ENCODE peak calls at places on chromosomes 12 and 14, in four cellular contexts. J, E, Y and I are unnamed samples.

GRCh38 chr12:116241157-116241772 is 36.2 kb downstream of the MED13L start:
- DNase-seq in J (no peak), Y (no peak), E (no peak), I (no peak)

GRCh38 chr14:73879027-73879426 is 7.6 kb upstream of the ZNF410 start:
- DNase-seq in E (no peak), J (no peak), Y (peak), I (no peak)

GRCh38 chr14:91858536-91859275 is 8.6 kb downstream of the TC2N start:
- DNase-seq in Y (peak), E (peak), J (no peak), I (no peak)

GRCh38 chr14:50835280-50835679 is 4.3 kb upstream of the NIN start:
- DNase-seq in E (no peak), Y (peak), J (no peak), I (no peak)

GRCh38 chr12:94644141-94644575 is 6.2 kb downstream of the TMCC3 start:
- DNase-seq in E (no peak), Y (peak), J (no peak), I (no peak)

GRCh38 chr12:110639336-110640178 is 25.6 kb downstream of the TCTN1 start:
- DNase-seq in Y (peak), E (no peak), J (no peak), I (no peak)

GRCh38 chr12:45878630-45879255 is 111.6 kb downstream of the SCAF11 start:
- DNase-seq in Y (peak), E (no peak), J (no peak), I (no peak)

GRCh38 chr12:80551897-80552296 is 107.9 kb downstream of the PTPRQ start:
- DNase-seq in J (no peak), Y (peak), E (peak), I (no peak)

GRCh38 chr14:103196716-103197115 is 73.5 kb downstream of the TNFAIP2 start:
- DNase-seq in Y (no peak), E (no peak), J (no peak), I (no peak)

GRCh38 chr12:13241833-13242232 is 45.3 kb downstream of the EMP1 start:
- DNase-seq in E (no peak), J (peak), Y (peak), I (no peak)

GRCh38 chr14:96586921-96587822 is 85.0 kb downstream of the PAPOLA start:
- DNase-seq in E (no peak), Y (no peak), J (no peak), I (no peak)

GRCh38 chr12:63150255-63151060 is 543 bp downstream of the AVPR1A start:
- DNase-seq in E (no peak), J (peak), Y (no peak), I (peak)

GRCh38 chr12:15664491-15664890 is 124.7 kb downstream of the EPS8 start:
- DNase-seq in E (peak), J (no peak), Y (peak), I (no peak)

GRCh38 chr12:62162214-62162613 is 98.0 kb upstream of the USP15 start:
- DNase-seq in J (no peak), Y (no peak), E (no peak), I (no peak)

GRCh38 chr14:68733086-68733621 is 59.7 kb downstream of the ZFP36L1 start:
- DNase-seq in J (no peak), E (no peak), Y (no peak), I (no peak)

GRCh38 chr14:73783107-73783727 is 68.4 kb upstream of the PTGR2 start:
- DNase-seq in E (no peak), J (peak), Y (no peak), I (no peak)

GRCh38 chr14:74501135-74501614 is 7.6 kb downstream of the ISCA2 start:
- DNase-seq in J (peak), Y (peak), E (peak), I (peak)

GRCh38 chr14:51479584-51480305 is 172.0 kb upstream of the FRMD6 start:
- DNase-seq in E (no peak), J (no peak), Y (peak), I (peak)

GRCh38 chr12:32302218-32302826 is 97.0 kb upstream of the FGD4 start:
- DNase-seq in J (no peak), Y (no peak), E (no peak), I (no peak)

GRCh38 chr14:32648434-32648833 is 290.2 kb upstream of the NPAS3 start:
- DNase-seq in E (no peak), Y (peak), J (no peak), I (no peak)

GRCh38 chr12:80781313-80781712 is 64.6 kb downstream of the MYF5 start:
- DNase-seq in Y (no peak), E (no peak), J (no peak), I (no peak)

GRCh38 chr12:65171870-65172269 is 2.5 kb downstream of the LEMD3 start:
- DNase-seq in Y (no peak), E (no peak), J (no peak), I (no peak)

GRCh38 chr14:64060648-64061096 is 207.9 kb downstream of the SYNE2 start:
- DNase-seq in J (no peak), E (peak), Y (no peak), I (no peak)

GRCh38 chr12:95998611-95999300 is 2.6 kb upstream of the HAL start:
- DNase-seq in E (peak), Y (peak), J (no peak), I (no peak)

GRCh38 chr14:67191768-67192290 is 2.6 kb downstream of the GARIN2 start:
- DNase-seq in E (no peak), J (no peak), Y (peak), I (no peak)

GRCh38 chr12:52837341-52837741 is 3.2 kb upstream of the KRT79 start:
- DNase-seq in J (no peak), E (peak), Y (peak), I (no peak)

GRCh38 chr14:40417777-40418401 is 985.7 kb upstream of the FBXO33 start:
- DNase-seq in J (no peak), E (peak), Y (no peak), I (no peak)

GRCh38 chr12:28770329-28770728 is 378.7 kb upstream of the FAR2 start:
- DNase-seq in E (no peak), Y (no peak), J (no peak), I (no peak)

GRCh38 chr12:3304436-3305135 is 186.4 kb upstream of the PRMT8 start:
- DNase-seq in E (no peak), Y (peak), J (no peak), I (no peak)

GRCh38 chr12:2129076-2129475 is 76.3 kb downstream of the CACNA1C start:
- DNase-seq in J (no peak), Y (peak), E (no peak), I (no peak)

GRCh38 chr12:122079532-122080081 is 1.1 kb downstream of the MLXIP start:
- DNase-seq in Y (no peak), J (peak), E (no peak), I (no peak)

GRCh38 chr12:82955020-82955419 is 268.3 kb downstream of the TMTC2 start:
- DNase-seq in J (no peak), E (no peak), Y (no peak), I (no peak)

GRCh38 chr12:84070311-84070710 is 842.3 kb downstream of the SLC6A15 start:
- DNase-seq in Y (peak), E (no peak), J (no peak), I (peak)

DNA sequence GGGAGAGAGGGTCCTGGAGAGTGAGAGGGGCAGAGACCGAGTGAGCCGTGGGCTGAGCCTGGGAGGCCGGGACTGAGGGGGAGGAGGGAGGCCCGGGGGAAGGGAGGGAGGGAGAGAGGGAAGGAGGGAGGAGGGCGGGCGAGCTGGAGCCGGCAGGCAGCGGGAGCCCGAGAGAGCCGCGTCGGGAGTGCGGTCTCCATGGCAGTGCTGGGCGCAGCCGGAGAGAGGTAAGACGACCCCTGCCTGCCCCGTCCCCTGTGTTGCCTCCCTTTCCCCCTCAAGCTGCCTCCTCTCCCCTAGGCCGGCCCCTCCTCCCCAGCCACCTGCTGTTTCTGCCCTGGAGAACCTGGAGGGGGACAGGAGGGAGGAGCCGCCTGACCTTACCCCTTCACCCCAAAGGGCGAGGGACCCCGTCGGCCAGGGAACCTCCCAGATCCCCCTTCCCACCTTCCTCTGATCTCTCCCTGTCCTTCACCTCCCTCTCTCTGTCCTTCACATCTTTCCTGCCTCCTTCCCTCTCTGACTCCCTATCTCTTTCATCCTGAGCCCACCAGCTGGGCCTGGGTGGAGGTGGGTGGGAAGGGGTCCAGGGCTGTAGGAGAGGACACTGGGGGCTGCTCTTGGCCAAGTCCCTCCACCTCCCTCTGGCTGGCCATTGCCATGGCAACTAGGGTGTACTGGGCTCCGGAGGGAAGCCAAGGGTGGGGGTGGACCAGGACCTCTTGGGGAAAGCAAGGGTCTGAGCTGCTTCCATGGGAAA is at the start of gene GPR162:
- DNase-seq in J (peak), E (peak), Y (peak), I (peak)
- H3K4me3 ChIP-seq in J (peak), E (peak), Y (peak), I (peak)

DNA sequence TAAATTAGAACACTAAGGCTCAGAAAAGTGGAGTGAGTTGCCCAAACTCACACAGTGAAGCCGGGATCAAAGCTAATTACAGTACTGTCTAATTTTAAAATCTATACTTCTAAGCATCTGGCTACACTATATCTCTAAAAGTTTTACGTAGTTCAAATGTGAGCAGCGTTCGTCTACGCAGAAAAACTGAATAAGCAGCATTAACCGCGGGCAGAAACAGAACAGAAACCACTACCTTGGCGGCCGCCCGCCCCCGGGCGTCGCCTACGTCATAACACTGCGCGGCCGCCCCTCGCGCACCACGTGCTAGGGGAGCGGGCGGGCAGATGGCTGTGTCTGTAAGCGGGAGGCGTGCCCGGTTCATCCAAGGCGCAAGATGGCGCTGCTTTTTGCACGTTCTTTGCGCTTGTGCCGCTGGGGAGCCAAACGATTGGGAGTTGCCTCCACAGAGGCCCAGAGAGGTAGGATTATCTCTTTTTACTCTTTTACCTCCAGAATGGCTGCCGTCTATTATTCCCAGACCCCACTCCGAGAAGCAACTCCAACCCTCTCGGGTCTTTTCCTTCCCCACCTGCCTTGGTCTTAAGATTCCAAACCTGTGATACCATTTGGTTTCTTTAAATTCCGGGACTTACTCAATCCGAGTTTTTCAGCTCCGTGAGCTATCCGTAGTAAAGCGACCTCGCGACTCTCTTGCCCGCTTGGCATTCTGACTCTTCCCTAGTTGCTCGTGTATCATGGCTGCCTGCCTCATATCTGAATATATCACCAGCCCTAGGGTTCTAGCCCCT is at the start of gene SPRYD4:
- DNase-seq in J (peak), Y (peak), E (peak), I (peak)
- TF ChIP-seq POLR2A in J (peak), Y (peak), E (peak), I (peak)

DNA sequence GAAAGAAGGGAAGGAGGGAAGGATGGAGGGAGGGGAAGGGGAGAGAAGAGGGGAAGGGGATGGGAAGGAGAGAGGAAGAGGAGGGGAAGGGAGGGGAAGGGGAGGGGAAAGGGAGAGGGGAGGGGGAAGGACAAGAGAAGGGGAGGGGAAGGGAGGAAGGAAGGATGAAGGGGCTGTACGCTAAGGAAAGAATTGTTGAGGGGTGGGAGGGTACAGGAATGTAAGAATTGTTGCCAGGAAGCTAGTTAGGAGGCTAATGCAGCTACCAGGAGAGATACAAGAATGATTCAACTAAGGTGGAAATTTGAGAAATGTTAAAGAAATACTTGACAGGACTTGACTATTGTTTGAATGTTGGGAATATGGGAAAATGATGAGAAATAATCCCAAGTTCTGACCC is 261.2 kb downstream of the DPF3 start:
- DNase-seq in J (no peak), Y (no peak), E (no peak), I (no peak)
- H3K27ac ChIP-seq in J (no peak), Y (no peak), E (no peak), I (no peak)

GRCh38 chr12:7940906-7941305 is 4.9 kb upstream of the SLC2A3 start:
- DNase-seq in Y (no peak), J (no peak), E (no peak), I (no peak)
- H3K4me3 ChIP-seq in Y (no peak), J (no peak), E (no peak), I (no peak)

DNA sequence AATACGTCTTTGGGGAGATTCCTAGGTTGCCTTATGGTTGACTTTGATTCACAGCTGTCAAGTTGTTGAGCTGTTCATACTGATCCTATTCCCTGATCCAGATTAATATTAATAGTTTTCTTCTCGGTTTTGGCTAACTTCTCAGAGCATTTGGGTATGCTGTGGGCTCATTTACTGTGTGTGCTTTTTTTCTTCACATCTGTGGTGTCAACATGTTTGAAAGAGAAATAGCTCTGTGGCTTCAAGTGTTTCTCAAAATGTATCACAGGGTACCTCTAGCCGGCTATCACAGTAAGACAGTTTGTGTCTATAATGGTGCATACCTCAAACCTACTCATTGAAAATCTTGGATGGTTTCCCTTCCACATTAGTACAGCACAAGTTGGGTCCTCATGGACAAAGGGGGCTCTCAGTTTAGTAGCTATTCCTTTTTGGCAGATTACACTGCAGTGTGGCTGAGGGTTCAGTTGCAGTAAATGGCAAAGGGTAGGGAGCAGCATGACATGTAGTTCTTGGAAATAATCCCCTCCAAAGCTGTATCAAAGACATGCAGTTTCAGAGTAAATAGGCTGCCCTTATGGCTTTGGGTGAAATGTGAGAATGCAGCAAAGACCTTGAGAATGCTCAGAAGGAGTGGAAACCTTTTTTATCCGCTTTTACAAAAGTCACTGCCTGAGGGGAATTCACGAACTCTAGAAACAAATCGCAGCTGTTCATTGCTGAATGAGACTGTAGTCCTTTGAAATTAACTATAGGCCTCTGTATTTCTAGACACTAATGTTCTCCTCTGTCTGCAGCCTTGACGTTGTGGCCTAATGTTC is 102.4 kb upstream of the ATF1 start:
- DNase-seq in J (no peak), Y (no peak), E (no peak), I (no peak)
- TF ChIP-seq POLR2A in J (no peak), Y (no peak), E (no peak), I (no peak)

GRCh38 chr14:24080888-24081738 is 9.8 kb downstream of the CPNE6 start:
- DNase-seq in J (peak), E (peak), Y (no peak), I (peak)
- H3K27ac ChIP-seq in J (peak), E (peak), Y (no peak), I (peak)

GRCh38 chr14:65137648-65138317 is 35.5 kb upstream of the MAX start:
- DNase-seq in Y (peak), J (no peak), E (no peak), I (peak)
- H3K4me3 ChIP-seq in Y (no peak), J (no peak), E (no peak), I (no peak)

DNA sequence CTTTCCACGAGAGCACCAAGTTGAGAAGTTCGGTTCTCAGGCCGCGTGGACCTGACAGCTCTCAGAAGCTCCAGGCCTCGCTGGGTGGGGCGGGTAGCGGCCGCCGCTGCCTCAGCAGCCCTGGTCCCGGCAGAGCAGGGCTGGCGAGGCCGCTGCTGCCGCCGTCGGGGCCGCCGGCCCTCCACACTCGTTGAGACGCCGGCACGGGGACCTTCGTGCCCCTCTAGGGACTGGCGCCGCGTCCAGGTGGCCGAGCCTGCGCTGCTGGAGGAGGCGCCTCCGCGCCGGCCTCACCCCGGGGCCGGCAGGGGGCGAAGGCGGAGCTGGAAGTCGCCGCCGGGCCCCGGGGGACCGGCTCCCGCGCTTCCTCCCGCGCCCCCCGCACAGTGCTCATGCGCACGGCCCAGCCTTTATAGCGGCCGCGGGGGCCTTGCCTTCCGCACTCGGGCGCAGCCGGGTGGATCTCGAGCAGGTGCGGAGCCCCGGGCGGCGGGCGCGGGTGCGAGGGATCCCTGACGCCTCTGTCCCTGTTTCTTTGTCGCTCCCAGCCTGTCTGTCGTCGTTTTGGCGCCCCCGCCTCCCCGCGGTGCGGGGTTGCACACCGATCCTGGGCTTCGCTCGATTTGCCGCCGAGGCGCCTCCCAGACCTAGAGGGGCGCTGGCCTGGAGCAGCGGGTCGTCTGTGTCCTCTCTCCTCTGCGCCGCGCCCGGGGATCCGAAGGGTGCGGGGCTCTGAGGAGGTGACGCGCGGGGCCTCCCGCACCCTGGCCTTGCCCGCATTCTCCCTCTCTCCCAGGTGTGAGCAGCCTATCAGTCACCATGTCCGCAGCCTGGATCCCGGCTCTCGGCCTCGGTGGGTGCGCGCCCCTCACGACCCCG is at the start of gene COCH:
- DNase-seq in E (peak), J (peak), Y (no peak), I (no peak)
- TF ChIP-seq POLR2A in E (peak), J (no peak), Y (no peak), I (no peak)

GRCh38 chr14:26820101-26820500 is 222.3 kb upstream of the NOVA1 start:
- DNase-seq in E (no peak), Y (no peak), J (no peak), I (no peak)

DNA sequence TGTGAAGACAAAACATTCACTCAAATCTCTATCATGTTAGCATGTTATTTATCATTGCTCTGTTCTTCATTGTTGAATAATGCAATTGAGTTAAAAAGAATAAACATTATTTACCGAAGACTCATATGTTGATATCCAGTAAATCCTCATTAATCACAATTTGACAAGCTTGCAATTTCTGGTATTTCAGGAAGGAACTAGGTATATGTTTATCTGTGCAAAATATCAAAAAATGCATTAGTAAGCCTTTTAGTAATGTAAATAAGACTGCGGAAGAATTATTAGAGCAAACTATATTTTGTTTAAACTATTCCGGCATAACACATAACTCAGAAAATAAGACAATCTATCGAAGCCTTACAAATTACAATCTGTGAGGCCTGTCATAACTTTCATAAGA is 222.7 kb upstream of the NOVA1 start:
- DNase-seq in Y (no peak), E (no peak), J (no peak), I (no peak)
- H3K27ac ChIP-seq in Y (no peak), E (no peak), J (no peak), I (no peak)